ENCODE peak calls at places on chromosomes 16 and 17, in four cellular contexts. P, U, D and H are unnamed samples.

GRCh38 chr17:60372790-60373483 is 19.0 kb downstream of the USP32 start:
- DNase-seq in D (no peak), P (no peak), U (no peak), H (no peak)

GRCh38 chr16:10529895-10530669 is 50.3 kb downstream of the EMP2 start:
- DNase-seq in P (no peak), U (no peak), D (no peak), H (no peak)

GRCh38 chr16:31072540-31073072 is 1.4 kb downstream of the ZNF668 start:
- DNase-seq in U (peak; percentile 59), P (peak; percentile 49), D (no peak), H (no peak)

GRCh38 chr17:50264263-50265113 is 9.8 kb upstream of the TMEM92 start:
- DNase-seq in D (no peak), P (peak; percentile 76), U (peak; percentile 23), H (no peak)

GRCh38 chr16:9311303-9311954 is 220.0 kb downstream of the HAPSTR1 start:
- DNase-seq in U (no peak), P (peak; percentile 55), D (no peak), H (no peak)

GRCh38 chr17:11023639-11024479 is 186.0 kb upstream of the PIRT start:
- DNase-seq in D (no peak), P (peak; percentile 9), U (no peak), H (no peak)

GRCh38 chr16:49622421-49623402 is 233.2 kb downstream of the ZNF423 start:
- DNase-seq in P (peak; percentile 55), U (no peak), D (no peak), H (no peak)

GRCh38 chr16:19559242-19559910 is 3.9 kb downstream of the VPS35L start:
- DNase-seq in U (peak; percentile 16), D (no peak), P (peak; percentile 72), H (no peak)

GRCh38 chr16:89922477-89922883 is 662 bp upstream of the TUBB3 start:
- DNase-seq in U (peak; percentile 85), D (peak; percentile 64), P (peak; percentile 87), H (peak; percentile 61)

GRCh38 chr16:67855789-67856188 is 8.3 kb upstream of the CENPT start:
- DNase-seq in P (no peak), U (no peak), D (no peak), H (no peak)

GRCh38 chr16:49462356-49462988 is 88.9 kb downstream of the C16orf78 start:
- DNase-seq in D (no peak), U (no peak), P (no peak), H (no peak)

GRCh38 chr16:25037632-25038031 is 22.5 kb upstream of the ARHGAP17 start:
- DNase-seq in P (no peak), U (no peak), D (no peak), H (no peak)

GRCh38 chr16:30185141-30185682 is 1.8 kb downstream of the CORO1A start:
- DNase-seq in D (no peak), P (no peak), U (no peak), H (no peak)

GRCh38 chr17:45705123-45706009 is 78.8 kb upstream of the CRHR1 start:
- DNase-seq in P (no peak), D (no peak), U (no peak), H (no peak)

GRCh38 chr17:70564006-70564620 is 394.8 kb downstream of the KCNJ2 start:
- DNase-seq in U (no peak), P (no peak), D (no peak), H (no peak)

GRCh38 chr16:17377360-17378324 is 93.1 kb downstream of the XYLT1 start:
- DNase-seq in D (no peak), U (peak; percentile 31), P (no peak), H (no peak)

GRCh38 chr17:42519546-42520444 is 16.2 kb upstream of the NAGLU start:
- DNase-seq in D (peak; percentile 96), U (no peak), P (peak; percentile 91), H (peak; percentile 89)

GRCh38 chr16:25501530-25502255 is 190.1 kb upstream of the HS3ST4 start:
- DNase-seq in D (no peak), P (peak; percentile 58), U (no peak), H (no peak)

GRCh38 chr17:19292377-19292711 is 55.2 kb downstream of the EPN2 start:
- DNase-seq in P (no peak), D (no peak), U (no peak), H (no peak)

GRCh38 chr16:11792404-11793260 is 4.4 kb downstream of the ZC3H7A start:
- DNase-seq in D (no peak), P (peak; percentile 89), U (peak; percentile 94), H (no peak)

GRCh38 chr17:4998666-4999428 is 1.1 kb downstream of the KIF1C start:
- DNase-seq in D (no peak), U (no peak), P (peak; percentile 43), H (no peak)

GRCh38 chr16:58022601-58023371 is 2.8 kb upstream of the MMP15 start:
- DNase-seq in U (peak; percentile 84), P (peak; percentile 42), D (no peak), H (no peak)

GRCh38 chr17:69516911-69517310 is 102.4 kb downstream of the MAP2K6 start:
- DNase-seq in D (no peak), P (no peak), U (no peak), H (no peak)

GRCh38 chr17:40450175-40450574 is 6.9 kb downstream of the IGFBP4 start:
- DNase-seq in U (no peak), P (peak; percentile 46), D (no peak), H (no peak)

GRCh38 chr17:47980516-47980915 is 9.6 kb downstream of the CDK5RAP3 start:
- DNase-seq in D (no peak), P (no peak), U (peak; percentile 39), H (no peak)

GRCh38 chr17:81983639-81984373 is 6.4 kb downstream of the ASPSCR1 start:
- DNase-seq in P (no peak), D (no peak), U (no peak), H (no peak)

GRCh38 chr17:2799653-2800052 is 3.4 kb downstream of the RAP1GAP2 start:
- DNase-seq in U (no peak), D (no peak), P (no peak), H (no peak)

GRCh38 chr16:22659933-22660332 is 149.2 kb downstream of the NPIPB5 start:
- DNase-seq in D (no peak), U (no peak), P (no peak), H (no peak)

GRCh38 chr16:7456221-7456620 is 123.6 kb downstream of the RBFOX1 start:
- DNase-seq in D (no peak), U (no peak), P (peak; percentile 91), H (no peak)